ENCODE peak calls at places on chromosomes 13 and 19, in four cellular contexts. K is GM23248, Y is heart right ventricle, S is gastrocnemius medialis. I is an unnamed sample.

GRCh38 chr13:108834193-108834592 is 204.8 kb downstream of the MYO16 start:
- DNase-seq in K (no peak), Y (no peak), S (no peak), I (no peak)

GRCh38 chr13:107715496-107715895 is 499.8 kb downstream of the LIG4 start:
- DNase-seq in K (no peak), Y (no peak), S (no peak), I (no peak)

GRCh38 chr19:2532252-2533071 is 56.5 kb downstream of the GADD45B start:
- DNase-seq in K (peak), Y (no peak), S (no peak), I (no peak)

GRCh38 chr19:29683009-29683408 is 17.7 kb downstream of the PLEKHF1 start:
- DNase-seq in K (peak), Y (no peak), S (no peak), I (peak)

GRCh38 chr13:87123987-87124784 is 547.0 kb upstream of the SLITRK5 start:
- DNase-seq in K (peak), Y (peak), S (no peak), I (no peak)

GRCh38 chr13:33184131-33184485 is 101.4 kb downstream of the STARD13 start:
- DNase-seq in K (no peak), Y (no peak), S (no peak), I (no peak)

GRCh38 chr19:45323671-45324081 is 1.0 kb upstream of the CKM start:
- DNase-seq in K (peak), Y (peak), S (peak), I (no peak)

GRCh38 chr19:41919948-41920712 is 8.1 kb downstream of the ERFL start:
- DNase-seq in K (peak), Y (no peak), S (no peak), I (no peak)

GRCh38 chr19:50778906-50779430 is 8.7 kb downstream of the GPR32 start:
- DNase-seq in K (no peak), Y (no peak), S (no peak), I (no peak)

GRCh38 chr19:56668676-56669075 is 2.9 kb downstream of the ZNF835 start:
- DNase-seq in K (no peak), Y (no peak), S (no peak), I (no peak)

GRCh38 chr13:23848639-23849282 is 40.4 kb downstream of the MIPEP start:
- DNase-seq in K (no peak), Y (no peak), S (no peak), I (no peak)

GRCh38 chr13:30744056-30744684 is 8.8 kb downstream of the ALOX5AP start:
- DNase-seq in K (peak), Y (no peak), S (no peak), I (no peak)

GRCh38 chr19:9953802-9954542 is 17.7 kb upstream of the OLFM2 start:
- DNase-seq in K (no peak), Y (no peak), S (no peak), I (peak)

GRCh38 chr19:12628040-12629022 is 17.6 kb downstream of the ZNF791 start:
- DNase-seq in K (no peak), Y (no peak), S (no peak), I (no peak)

GRCh38 chr13:69234171-69234570 is 873.5 kb upstream of the ATXN8OS start:
- DNase-seq in K (no peak), Y (no peak), S (no peak), I (no peak)

GRCh38 chr19:2815191-2815614 is 4.5 kb upstream of the ZNF554 start:
- DNase-seq in K (no peak), Y (no peak), S (no peak), I (no peak)

GRCh38 chr19:15992014-15992413 is 43.2 kb downstream of the OR10H4 start:
- DNase-seq in K (no peak), Y (no peak), S (no peak), I (no peak)

GRCh38 chr19:31348416-31349159 is 648 bp downstream of the TSHZ3 start:
- DNase-seq in K (peak), Y (peak), S (no peak), I (no peak)

GRCh38 chr19:12194827-12195500 is 32.1 kb downstream of the ZNF136 start:
- DNase-seq in K (peak), Y (peak), S (peak), I (peak)

GRCh38 chr19:52962394-52963228 is at the start of gene ZNF816:
- DNase-seq in K (peak), Y (peak), S (peak), I (peak)

GRCh38 chr19:4260605-4261191 is 13.8 kb downstream of the YJU2 start:
- DNase-seq in K (no peak), Y (no peak), S (no peak), I (no peak)

GRCh38 chr19:49362926-49363264 is 679 bp upstream of the TEAD2 start:
- DNase-seq in K (peak), Y (peak), S (no peak), I (no peak)
- H3K27ac ChIP-seq in K (peak), Y (peak), S (peak), I (no peak)

DNA sequence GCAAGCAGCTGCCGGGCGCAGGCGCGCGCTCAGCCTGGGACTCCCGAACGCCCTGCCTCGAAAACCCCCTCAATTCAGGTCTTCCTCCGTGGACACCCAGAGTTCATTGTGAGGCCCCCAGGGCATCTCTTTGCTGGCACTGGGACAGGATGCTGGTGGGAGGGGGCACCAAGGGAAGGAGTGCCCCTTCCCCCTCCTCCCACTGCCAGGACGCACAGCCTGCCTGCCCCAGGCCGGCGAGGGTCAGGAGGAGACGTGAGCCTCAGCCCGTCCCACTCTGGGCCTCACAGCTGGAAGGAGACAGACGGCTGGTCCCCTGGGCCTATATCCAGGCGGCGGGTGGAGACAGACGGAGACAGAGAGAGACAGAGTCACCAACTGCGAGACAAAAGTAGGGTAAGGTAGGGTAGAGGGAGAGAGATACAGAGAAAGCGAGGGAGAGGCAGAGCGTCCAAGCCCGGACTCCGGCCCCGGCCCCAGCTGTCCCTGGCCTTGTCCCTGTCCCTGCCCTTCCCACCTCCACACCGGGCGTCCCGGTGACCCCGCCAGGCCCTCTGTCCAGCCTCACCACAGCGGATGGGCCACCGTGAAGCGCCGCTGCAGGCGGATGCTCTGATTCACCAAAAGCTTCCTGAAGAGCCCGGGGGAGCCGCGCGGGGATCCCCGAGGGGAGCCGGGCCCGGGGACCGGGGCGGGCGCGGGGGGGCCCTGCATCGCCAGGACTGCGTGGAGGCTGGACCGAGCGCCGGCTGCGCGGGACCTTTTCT is at the start of gene PDE4C:
- DNase-seq in K (peak), Y (peak), S (no peak), I (no peak)
- H3K27ac ChIP-seq in K (no peak), Y (peak), S (peak), I (no peak)

GRCh38 chr19:49362048-49362925 is at the start of gene TEAD2:
- DNase-seq in K (peak), Y (peak), S (peak), I (no peak)

GRCh38 chr19:49366110-49366509 is 2.4 kb downstream of the DKKL1 start:
- DNase-seq in K (no peak), Y (no peak), S (no peak), I (no peak)

GRCh38 chr19:49361438-49362047 is 673 bp downstream of the TEAD2 start:
- DNase-seq in K (peak), Y (peak), S (peak), I (no peak)

GRCh38 chr19:49364083-49364687 is 508 bp downstream of the DKKL1 start:
- DNase-seq in K (no peak), Y (peak), S (no peak), I (no peak)

GRCh38 chr19:49363265-49364082 is at the start of gene DKKL1:
- DNase-seq in K (peak), Y (peak), S (peak), I (peak)
- H3K27ac ChIP-seq in K (peak), Y (peak), S (peak), I (no peak)

GRCh38 chr13:29454931-29455481 is 140.5 kb downstream of the SLC7A1 start:
- DNase-seq in K (peak), Y (no peak), S (no peak), I (no peak)
- H3K27ac ChIP-seq in K (no peak), Y (no peak), S (no peak), I (no peak)

GRCh38 chr19:55481148-55482127 is 3.5 kb upstream of the NAT14 start:
- DNase-seq in K (no peak), Y (peak), S (no peak), I (no peak)
- H3K27ac ChIP-seq in K (no peak), Y (no peak), S (no peak), I (no peak)

DNA sequence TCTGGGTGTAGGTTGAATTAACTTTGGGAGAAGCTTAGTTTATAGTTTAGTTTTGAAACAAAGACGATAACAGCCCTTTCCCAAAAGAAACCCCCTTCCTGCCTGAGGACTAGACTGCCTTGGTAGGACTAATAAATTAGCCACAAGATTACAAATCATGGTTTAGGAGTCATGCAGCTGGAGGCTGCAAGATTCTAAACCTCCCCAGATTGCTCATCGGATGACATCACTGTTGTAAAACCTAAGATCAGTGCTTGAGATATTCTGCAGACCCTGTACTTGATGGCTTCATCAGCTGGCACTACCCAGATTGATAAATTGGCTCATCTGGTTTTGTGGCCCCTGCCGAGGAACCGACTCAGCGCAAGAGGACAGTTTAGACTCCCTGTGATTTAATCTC is 35.9 kb upstream of the MPHOSPH8 start:
- DNase-seq in K (peak), Y (no peak), S (no peak), I (no peak)
- H3K27ac ChIP-seq in K (no peak), Y (no peak), S (no peak), I (no peak)

GRCh38 chr13:75704942-75705320 is 68.8 kb downstream of the LMO7 start:
- DNase-seq in K (no peak), Y (no peak), S (no peak), I (no peak)
- H3K27ac ChIP-seq in K (peak), Y (no peak), S (no peak), I (no peak)

DNA sequence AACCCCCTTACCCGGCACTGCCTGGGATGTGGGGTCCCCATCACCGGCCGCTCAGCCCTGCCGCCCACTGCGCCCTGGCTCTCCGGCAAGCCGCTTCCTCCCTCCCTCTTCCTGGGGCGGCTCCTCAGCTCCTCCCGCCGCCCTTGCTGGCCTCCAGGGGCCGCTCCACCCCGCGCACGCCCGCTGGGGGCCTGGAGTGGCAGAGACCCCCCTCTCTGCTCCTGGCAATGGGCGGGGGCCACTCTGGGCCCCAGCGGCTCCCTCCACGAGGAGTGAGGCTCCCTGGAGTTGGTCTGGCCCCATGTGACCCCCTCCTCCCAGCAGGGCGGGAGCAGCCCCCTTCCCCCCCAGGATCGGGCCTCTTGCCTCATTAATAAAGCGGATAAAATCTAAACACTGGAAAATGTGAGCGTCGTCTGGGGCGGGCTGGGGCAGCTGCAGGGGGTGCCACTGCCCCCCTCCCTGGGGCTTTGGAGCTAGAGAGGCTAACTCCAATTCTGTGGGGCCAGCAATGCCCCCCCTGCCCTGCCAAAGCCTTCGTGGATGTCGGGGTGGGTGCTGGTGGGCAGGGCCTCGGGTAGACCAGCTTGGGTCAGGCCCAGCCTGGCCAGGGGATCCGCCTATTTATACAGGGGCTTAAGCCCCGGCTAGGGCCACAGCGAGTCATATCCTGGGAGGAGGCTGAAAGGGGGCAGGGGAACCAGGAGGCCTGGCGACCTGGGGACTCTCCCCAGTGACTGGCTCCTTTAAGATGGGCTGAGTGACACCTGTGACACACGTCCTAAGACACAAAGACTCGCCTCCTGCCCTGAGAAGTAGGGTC is at the start of gene PTGER1:
- DNase-seq in K (peak), Y (no peak), S (no peak), I (no peak)
- H3K27ac ChIP-seq in K (no peak), Y (no peak), S (no peak), I (no peak)

I was measured in caudate nucleus.